ENCODE peak calls at places on chromosomes 2 and 18, in seven cellular contexts. O, K, G, I, T, U and M are unnamed samples.
A peak's percentile ranks its signal among the peaks of the same experiment; 100 is the strongest.

GRCh38 chr2:58634653-58635347 is 393.7 kb upstream of the FANCL start:
- DNase-seq in O (peak; percentile 36), K (peak; percentile 29), G (no peak), I (no peak), T (peak; percentile 8), U (no peak), M (peak; percentile 27)

GRCh38 chr2:237627463-237628321 is at the start of gene LRRFIP1:
- DNase-seq in O (no peak), K (no peak), G (no peak), I (peak; percentile 47), T (no peak), U (peak; percentile 57), M (no peak)

GRCh38 chr2:225486226-225486625 is 86.7 kb downstream of the NYAP2 start:
- DNase-seq in O (no peak), K (no peak), G (no peak), I (no peak), T (no peak), U (no peak), M (no peak)

GRCh38 chr2:18829976-18830375 is 240.6 kb upstream of the NT5C1B start:
- DNase-seq in O (no peak), K (peak; percentile 24), G (no peak), I (no peak), T (peak; percentile 64), U (no peak), M (no peak)

GRCh38 chr2:216535454-216535995 is 36.9 kb downstream of the RPL37A start:
- DNase-seq in O (peak; percentile 11), K (peak; percentile 82), G (peak; percentile 92), I (peak; percentile 71), T (peak; percentile 95), U (peak; percentile 89), M (peak; percentile 94)

GRCh38 chr2:114805195-114805594 is 362.8 kb downstream of the DPP10 start:
- DNase-seq in O (no peak), K (no peak), G (no peak), I (no peak), T (no peak), U (no peak), M (no peak)

GRCh38 chr2:28750316-28751101 is 1.1 kb upstream of the PPP1CB start:
- DNase-seq in O (peak; percentile 23), K (no peak), G (no peak), I (peak; percentile 48), T (peak; percentile 75), U (no peak), M (no peak)

GRCh38 chr18:2979027-2979570 is 33.8 kb downstream of the LPIN2 start:
- DNase-seq in O (no peak), K (peak; percentile 90), G (peak; percentile 37), I (no peak), T (peak; percentile 70), U (no peak), M (peak; percentile 84)

GRCh38 chr2:133780997-133781513 is 212.8 kb upstream of the NCKAP5 start:
- DNase-seq in O (no peak), K (no peak), G (no peak), I (no peak), T (no peak), U (no peak), M (no peak)

GRCh38 chr18:71784777-71785176 is 759.4 kb downstream of the CBLN2 start:
- DNase-seq in O (peak; percentile 2), K (peak; percentile 5), G (no peak), I (no peak), T (no peak), U (no peak), M (no peak)

GRCh38 chr18:10928971-10929373 is 220.4 kb downstream of the PIEZO2 start:
- DNase-seq in O (no peak), K (peak; percentile 90), G (peak; percentile 86), I (no peak), T (peak; percentile 91), U (no peak), M (peak; percentile 57)

GRCh38 chr2:16466821-16467151 is 198.8 kb downstream of the CYRIA start:
- DNase-seq in O (no peak), K (no peak), G (no peak), I (no peak), T (no peak), U (no peak), M (no peak)

GRCh38 chr2:28348149-28348567 is 44.5 kb upstream of the FOSL2 start:
- DNase-seq in O (no peak), K (no peak), G (no peak), I (peak; percentile 44), T (no peak), U (no peak), M (no peak)

GRCh38 chr18:53070706-53071105 is 730.7 kb downstream of the DCC start:
- DNase-seq in O (no peak), K (no peak), G (no peak), I (no peak), T (no peak), U (no peak), M (no peak)

GRCh38 chr2:153235516-153235915 is 243.0 kb downstream of the RPRM start:
- DNase-seq in O (no peak), K (no peak), G (no peak), I (no peak), T (no peak), U (no peak), M (no peak)

GRCh38 chr2:117523267-117523666 is 291.2 kb upstream of the DDX18 start:
- DNase-seq in O (no peak), K (no peak), G (no peak), I (peak; percentile 39), T (no peak), U (peak; percentile 17), M (no peak)

GRCh38 chr2:54577035-54577434 is 120.9 kb downstream of the SPTBN1 start:
- DNase-seq in O (peak; percentile 47), K (no peak), G (no peak), I (peak; percentile 80), T (no peak), U (no peak), M (no peak)

GRCh38 chr18:11808001-11808855 is 43.0 kb upstream of the CHMP1B start:
- DNase-seq in O (peak; percentile 85), K (peak; percentile 73), G (peak; percentile 26), I (no peak), T (peak; percentile 55), U (no peak), M (peak; percentile 60)

GRCh38 chr2:157698430-157698829 is 69.8 kb upstream of the ACVR1C start:
- DNase-seq in O (no peak), K (peak; percentile 86), G (no peak), I (no peak), T (peak; percentile 38), U (no peak), M (no peak)

GRCh38 chr18:950882-951539 is 46.3 kb downstream of the ADCYAP1 start:
- DNase-seq in O (no peak), K (no peak), G (no peak), I (no peak), T (no peak), U (no peak), M (no peak)

GRCh38 chr2:173397539-173397938 is 42.9 kb downstream of the CDCA7 start:
- DNase-seq in O (peak; percentile 19), K (no peak), G (no peak), I (no peak), T (no peak), U (no peak), M (no peak)

DNA sequence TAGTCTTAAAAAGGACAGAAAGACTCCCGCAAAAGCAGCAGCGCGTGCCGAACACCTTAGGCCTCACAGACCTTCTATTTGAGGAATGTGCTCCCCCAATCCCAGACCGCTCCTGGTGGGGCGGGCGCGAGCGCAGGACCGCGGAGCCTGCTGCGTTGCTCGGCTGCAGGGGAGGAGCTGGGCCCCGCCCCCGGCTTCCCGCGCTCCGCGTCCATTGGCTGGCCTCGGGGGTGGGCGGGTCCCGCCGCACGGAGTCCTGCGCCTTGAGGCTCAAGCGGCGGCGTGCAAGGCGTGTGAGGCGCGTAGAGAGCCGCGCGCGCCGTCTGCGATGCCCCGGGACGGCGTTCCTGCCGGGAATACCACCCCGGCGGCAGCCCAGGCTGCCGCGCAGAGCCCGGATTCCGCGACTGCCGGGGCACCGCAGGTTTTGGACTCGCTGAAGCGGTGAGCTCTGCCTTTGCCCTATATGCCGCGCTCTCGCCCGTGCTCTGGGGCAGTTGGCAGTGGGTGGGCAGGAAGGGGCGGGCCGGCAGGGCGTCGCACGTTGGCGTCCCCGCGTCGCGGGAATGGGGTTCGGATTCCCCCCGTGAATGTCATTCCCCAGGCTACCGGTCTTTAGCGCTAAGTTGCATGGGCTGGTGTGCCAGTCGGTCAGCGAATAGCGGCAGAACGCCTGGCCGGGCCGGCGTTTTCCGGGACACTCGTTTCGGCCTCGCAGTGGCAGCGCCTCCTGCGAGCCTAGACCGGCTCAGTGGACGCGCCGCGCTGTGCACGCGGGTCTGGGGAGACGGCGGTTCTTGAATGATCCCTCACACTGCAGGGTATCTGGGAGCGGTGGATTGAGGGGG is 49.6 kb upstream of the PAIP2B start:
- DNase-seq in O (peak; percentile 93), K (peak; percentile 64), G (peak; percentile 15), I (peak; percentile 86), T (peak; percentile 70), U (peak; percentile 70), M (peak; percentile 76)
- TF ChIP-seq CTCF in O (no peak), K (no peak), G (no peak), I (no peak), T (no peak), U (no peak), M (peak; percentile 16)

GRCh38 chr2:43139501-43139900 is 86.9 kb downstream of the ZFP36L2 start:
- DNase-seq in O (no peak), K (no peak), G (no peak), I (no peak), T (no peak), U (no peak), M (no peak)
- H3K4me3 ChIP-seq in O (no peak overlapping the region), K (no peak overlapping the region), G (no peak overlapping the region), I (no peak overlapping the region), T (no peak overlapping the region), U (no peak overlapping the region), M (no peak overlapping the region)

GRCh38 chr2:7324706-7325105 is 407.5 kb downstream of the RNF144A start:
- DNase-seq in O (no peak), K (no peak), G (no peak), I (no peak), T (no peak), U (no peak), M (no peak)

GRCh38 chr2:7325186-7325585 is 408.0 kb downstream of the RNF144A start:
- DNase-seq in O (no peak), K (no peak), G (no peak), I (no peak), T (no peak), U (no peak), M (no peak)
- TF ChIP-seq CTCF in O (no peak), K (no peak), G (no peak), I (no peak), T (no peak), U (no peak), M (no peak)

GRCh38 chr18:31497711-31498449 is at the start of gene DSG2:
- DNase-seq in O (peak; percentile 63), K (peak; percentile 8), G (no peak), I (peak; percentile 71), T (peak; percentile 31), U (peak; percentile 37), M (no peak)

GRCh38 chr18:31497404-31497710 is 620 bp upstream of the DSG2 start:
- DNase-seq in O (no peak), K (no peak), G (no peak), I (peak; percentile 10), T (no peak), U (no peak), M (no peak)

GRCh38 chr18:31498450-31499156 is 626 bp downstream of the DSG2 start:
- DNase-seq in O (no peak), K (peak; percentile 9), G (no peak), I (no peak), T (peak; percentile 28), U (peak; percentile 15), M (no peak)

GRCh38 chr18:31500161-31500688 is 2.2 kb downstream of the DSG2 start:
- DNase-seq in O (no peak), K (no peak), G (no peak), I (no peak), T (no peak), U (no peak), M (no peak)

GRCh38 chr18:31499157-31499524 is 1.2 kb downstream of the DSG2 start:
- DNase-seq in O (no peak), K (no peak), G (no peak), I (no peak), T (no peak), U (no peak), M (no peak)
- H3K4me3 ChIP-seq in O (peak overlapping the region; percentile 96), K (no peak overlapping the region), G (no peak overlapping the region), I (no peak overlapping the region), T (peak overlapping the region; percentile 73), U (peak overlapping the region; percentile 52), M (peak overlapping the region; percentile 79)